ENCODE peak calls at places on chromosome 16, in ten cellular contexts. E, M, G, C, W, J, D, X, S and U are unnamed samples.

GRCh38 chr16:58495861-58496331 is 4.0 kb upstream of the NDRG4 start:
- DNase-seq in E (no peak), M (no peak), G (no peak), C (no peak), W (no peak), J (no peak), D (no peak), X (no peak), S (no peak), U (no peak)

GRCh38 chr16:81432899-81433560 is 11.6 kb upstream of the CMIP start:
- DNase-seq in E (no peak), M (no peak), G (no peak), C (no peak), W (no peak), J (no peak), D (no peak), X (no peak), S (no peak), U (no peak)

GRCh38 chr16:12572316-12572985 is 231.2 kb downstream of the CPPED1 start:
- DNase-seq in E (no peak), M (no peak), G (no peak), C (no peak), W (no peak), J (no peak), D (no peak), X (no peak), S (no peak), U (no peak)

GRCh38 chr16:24036614-24037013 is 200.8 kb downstream of the PRKCB start:
- DNase-seq in E (peak), M (peak), G (peak), C (peak), W (no peak), J (no peak), D (peak), X (peak), S (no peak), U (peak)

GRCh38 chr16:11624645-11625607 is 38.2 kb upstream of the LITAF start:
- DNase-seq in E (no peak), M (no peak), G (no peak), C (no peak), W (no peak), J (no peak), D (no peak), X (no peak), S (no peak), U (no peak)

GRCh38 chr16:67943256-67943618 is 683 bp downstream of the LCAT start:
- DNase-seq in E (no peak), M (no peak), G (no peak), C (no peak), W (no peak), J (no peak), D (no peak), X (no peak), S (no peak), U (no peak)

GRCh38 chr16:68066763-68067162 is 18.4 kb upstream of the NFATC3 start:
- DNase-seq in E (no peak), M (no peak), G (no peak), C (no peak), W (no peak), J (no peak), D (no peak), X (no peak), S (no peak), U (no peak)

GRCh38 chr16:46763147-46763546 is 15.0 kb upstream of the MYLK3 start:
- DNase-seq in E (peak), M (no peak), G (peak), C (no peak), W (no peak), J (no peak), D (peak), X (no peak), S (no peak), U (peak)

DNA sequence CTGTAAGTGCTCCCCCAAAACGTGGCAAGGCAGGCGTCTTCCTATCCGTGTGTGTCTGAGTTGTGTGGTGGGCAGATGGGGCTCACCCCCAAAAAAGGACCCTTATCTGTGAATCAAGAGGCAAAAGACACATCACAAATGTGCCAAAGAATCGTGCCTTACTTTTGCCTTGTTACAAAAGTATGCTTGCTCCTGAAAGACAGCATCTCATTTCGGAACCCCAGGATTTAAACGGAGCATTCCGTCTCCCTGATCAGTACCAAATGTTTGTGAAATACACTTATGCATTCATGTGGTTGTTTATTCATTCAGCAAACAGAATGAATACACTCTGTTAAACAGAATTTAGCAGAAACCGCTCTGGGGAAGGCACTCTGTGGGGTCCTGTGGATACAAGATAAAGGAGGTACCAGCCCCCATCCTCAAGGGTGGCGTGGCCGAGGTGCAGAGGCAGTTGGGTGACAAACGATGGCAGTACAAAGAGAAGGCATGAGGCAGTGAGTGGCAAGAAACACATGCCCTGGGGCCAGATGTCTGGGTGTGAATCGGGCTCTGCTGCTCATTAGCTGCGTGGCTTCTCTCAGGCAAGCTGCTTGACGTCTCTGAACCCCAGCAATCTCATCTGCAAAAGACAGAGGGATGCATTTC is 649 bp downstream of the WFDC1 start:
- DNase-seq in E (no peak), M (no peak), G (no peak), C (no peak), W (no peak), J (no peak), D (no peak), X (no peak), S (no peak), U (no peak)
- H3K4me3 ChIP-seq in E (peak), M (no peak), G (peak), C (peak), W (peak), J (no peak), D (no peak), X (no peak), S (no peak), U (no peak)

GRCh38 chr16:28191364-28191985 is 20.3 kb downstream of the XPO6 start:
- DNase-seq in E (no peak), M (no peak), G (no peak), C (no peak), W (no peak), J (no peak), D (peak), X (no peak), S (no peak), U (peak)

GRCh38 chr16:28193530-28194423 is 18.0 kb downstream of the XPO6 start:
- DNase-seq in E (peak), M (no peak), G (no peak), C (no peak), W (peak), J (no peak), D (peak), X (peak), S (no peak), U (peak)

GRCh38 chr16:28196331-28196987 is 15.3 kb downstream of the XPO6 start:
- DNase-seq in E (no peak), M (no peak), G (no peak), C (no peak), W (no peak), J (no peak), D (no peak), X (no peak), S (no peak), U (no peak)

GRCh38 chr16:28195859-28196258 is 15.9 kb downstream of the XPO6 start:
- DNase-seq in E (no peak), M (no peak), G (no peak), C (no peak), W (no peak), J (no peak), D (no peak), X (no peak), S (no peak), U (no peak)

GRCh38 chr16:28192811-28193529 is 18.8 kb downstream of the XPO6 start:
- DNase-seq in E (no peak), M (no peak), G (no peak), C (peak), W (no peak), J (no peak), D (peak), X (no peak), S (no peak), U (no peak)
- H3K4me3 ChIP-seq in E (no peak), M (no peak), G (no peak), C (no peak), W (no peak), J (no peak), D (no peak), X (no peak), S (no peak), U (no peak)

GRCh38 chr16:578870-579405 is 9.2 kb downstream of the PIGQ start:
- DNase-seq in E (peak), M (peak), G (peak), C (peak), W (no peak), J (no peak), D (peak), X (peak), S (no peak), U (peak)

GRCh38 chr16:577796-578195 is 8.0 kb downstream of the PIGQ start:
- DNase-seq in E (no peak), M (no peak), G (no peak), C (no peak), W (no peak), J (no peak), D (no peak), X (no peak), S (no peak), U (no peak)

GRCh38 chr16:576823-577201 is 7.0 kb downstream of the PIGQ start:
- DNase-seq in E (no peak), M (peak), G (no peak), C (no peak), W (no peak), J (no peak), D (no peak), X (no peak), S (no peak), U (no peak)

GRCh38 chr16:580141-580945 is 9.5 kb upstream of the RAB40C start:
- DNase-seq in E (no peak), M (no peak), G (no peak), C (no peak), W (no peak), J (no peak), D (no peak), X (no peak), S (no peak), U (no peak)

GRCh38 chr16:578232-578869 is 8.6 kb downstream of the PIGQ start:
- DNase-seq in E (no peak), M (no peak), G (no peak), C (no peak), W (no peak), J (no peak), D (no peak), X (no peak), S (no peak), U (no peak)
- H3K4me3 ChIP-seq in E (no peak), M (no peak), G (no peak), C (no peak), W (no peak), J (no peak), D (no peak), X (no peak), S (no peak), U (no peak)

GRCh38 chr16:48597563-48598392 is 12.2 kb downstream of the N4BP1 start:
- DNase-seq in E (no peak), M (no peak), G (no peak), C (no peak), W (no peak), J (no peak), D (no peak), X (no peak), S (no peak), U (no peak)
- H3K4me3 ChIP-seq in E (no peak), M (no peak), G (no peak), C (no peak), W (no peak), J (no peak), D (no peak), X (no peak), S (no peak), U (no peak)

GRCh38 chr16:66370786-66371684 is 4.5 kb downstream of the CDH5 start:
- DNase-seq in E (no peak), M (no peak), G (no peak), C (no peak), W (no peak), J (no peak), D (no peak), X (no peak), S (no peak), U (no peak)
- H3K4me3 ChIP-seq in E (no peak), M (no peak), G (peak), C (no peak), W (no peak), J (no peak), D (no peak), X (no peak), S (no peak), U (no peak)

DNA sequence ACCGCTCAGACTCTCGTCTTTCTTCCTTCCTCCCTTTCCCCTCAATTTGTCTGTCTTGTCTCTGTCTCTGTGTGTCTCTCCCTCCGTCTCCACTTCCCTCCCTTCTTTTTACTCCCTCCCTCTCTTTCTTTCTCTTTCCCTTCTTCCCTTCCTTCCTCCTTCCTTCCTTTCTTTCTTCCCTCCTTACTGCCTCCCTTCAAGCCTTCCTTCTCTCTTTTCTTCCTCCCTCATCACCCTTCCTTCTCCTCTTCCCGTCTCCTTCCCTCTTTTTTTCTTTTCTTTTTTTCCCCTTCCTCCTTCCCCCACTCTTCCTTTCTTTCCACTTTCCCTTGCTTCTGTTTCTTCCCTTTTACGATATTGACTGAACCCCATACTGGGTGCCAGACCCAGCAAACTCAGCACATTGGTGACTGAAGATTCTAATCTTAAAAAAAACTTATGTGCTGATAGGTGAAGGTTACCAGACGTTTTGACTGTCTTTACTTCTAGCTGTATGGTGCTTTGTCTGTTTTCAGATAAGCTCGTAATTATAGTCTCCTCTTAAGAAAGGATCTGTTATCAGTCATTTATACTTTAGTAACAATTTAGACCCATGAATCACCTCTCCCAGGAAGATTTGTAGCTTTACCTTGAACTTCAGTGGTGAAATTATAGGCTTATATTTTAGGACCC is 481 bp upstream of the BRD7 start:
- DNase-seq in E (no peak), M (no peak), G (no peak), C (no peak), W (no peak), J (no peak), D (no peak), X (no peak), S (no peak), U (no peak)
- H3K4me3 ChIP-seq in E (peak), M (peak), G (peak), C (peak), W (peak), J (no peak), D (peak), X (peak), S (peak), U (peak)

DNA sequence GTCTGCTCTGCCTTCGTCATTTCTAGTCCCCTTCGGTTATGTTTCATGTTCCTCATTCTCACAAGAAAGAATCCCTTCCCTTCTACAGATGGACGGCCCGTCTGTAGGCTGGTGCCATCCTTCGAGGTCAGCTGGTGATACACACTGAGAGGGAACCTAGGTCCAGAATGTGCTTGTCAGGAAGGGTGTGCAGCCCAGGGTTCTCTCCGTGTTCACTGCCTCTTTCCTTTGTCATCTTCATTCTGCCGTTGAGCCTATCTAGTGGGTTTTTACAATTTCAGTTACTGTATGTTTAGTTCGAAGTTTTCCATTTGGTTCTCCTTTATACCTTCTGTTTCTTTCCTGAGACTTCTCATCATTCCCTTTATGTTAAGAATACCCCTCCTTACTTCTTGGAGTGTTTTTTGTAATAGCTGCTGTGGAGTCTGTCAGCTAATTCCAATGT is 18.9 kb downstream of the KIAA0513 start:
- DNase-seq in E (no peak), M (no peak), G (no peak), C (no peak), W (no peak), J (no peak), D (no peak), X (no peak), S (no peak), U (no peak)
- H3K4me3 ChIP-seq in E (no peak), M (no peak), G (no peak), C (peak), W (no peak), J (no peak), D (no peak), X (no peak), S (no peak), U (no peak)